ENCODE peak calls at places on chromosome 9, in six cellular contexts. F is uterus, S is prostate gland, Y is mammary epithelial cell, R is SJSA1, V is SJCRH30. C is an unnamed sample.

GRCh38 chr9:77763566-77763965 is 115.4 kb upstream of the GNA14 start:
- DNase-seq in F (no peak), V (no peak), S (no peak), R (no peak), Y (no peak), C (no peak)

GRCh38 chr9:69516353-69517322 is 155.5 kb downstream of the APBA1 start:
- DNase-seq in V (no peak), Y (no peak), F (no peak), R (no peak), S (no peak), C (no peak)

GRCh38 chr9:79651251-79651795 is 79.6 kb downstream of the TLE4 start:
- DNase-seq in F (no peak), R (no peak), Y (no peak), S (no peak), V (no peak), C (no peak)

GRCh38 chr9:116644099-116644688 is 42.9 kb upstream of the TRIM32 start:
- DNase-seq in R (no peak), Y (no peak), S (no peak), V (no peak), F (no peak), C (no peak)

GRCh38 chr9:125784286-125785049 is 37.3 kb downstream of the PBX3 start:
- DNase-seq in V (no peak), F (no peak), S (no peak), Y (peak; percentile 20), R (peak; percentile 67), C (no peak)

GRCh38 chr9:71604197-71605063 is 163.9 kb downstream of the CEMIP2 start:
- DNase-seq in V (peak; percentile 84), S (peak; percentile 69), F (peak; percentile 37), R (peak; percentile 70), Y (peak; percentile 45), C (peak; percentile 80)

GRCh38 chr9:136372561-136373299 is 739 bp downstream of the CARD9 start:
- DNase-seq in Y (peak; percentile 26), S (peak; percentile 54), F (peak; percentile 58), V (peak; percentile 90), R (peak; percentile 70), C (no peak)

GRCh38 chr9:131337131-131337848 is 47.8 kb downstream of the PLPP7 start:
- DNase-seq in F (no peak), R (no peak), S (no peak), V (no peak), Y (no peak), C (no peak)

DNA sequence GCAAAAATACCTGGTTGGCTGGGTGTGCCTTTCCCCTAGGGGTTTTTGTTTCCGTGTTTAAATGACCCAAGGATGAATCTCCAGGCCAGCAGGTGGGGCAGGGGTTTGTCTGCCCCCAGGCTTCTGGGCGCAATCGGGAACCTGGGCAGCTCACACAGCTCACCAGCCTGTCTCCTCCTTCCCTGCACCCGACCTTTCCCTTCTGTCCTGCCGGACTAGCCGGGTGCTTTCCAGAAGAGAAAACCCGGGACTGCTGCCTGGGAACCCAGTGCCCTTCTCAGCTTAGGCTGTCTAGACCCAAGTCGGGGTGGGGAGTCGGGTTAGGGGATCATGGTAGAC is 84.3 kb downstream of the DAB2IP start:
- DNase-seq in R (no peak), V (no peak), F (no peak), S (no peak), Y (peak; percentile 62), C (no peak)
- H3K4me1 ChIP-seq in R (no peaks in the 10 kb centered on the region), V (peaks cover 19% of the 10 kb centered on the region), F (peaks cover 6% of the 10 kb centered on the region), S (peaks cover 45% of the 10 kb centered on the region), Y (peaks cover 71% of the 10 kb centered on the region), C (peaks cover 89% of the 10 kb centered on the region)

GRCh38 chr9:73166453-73166852 is 14.8 kb downstream of the ANXA1 start:
- DNase-seq in R (no peak), V (no peak), S (no peak), Y (no peak), F (no peak), C (no peak)
- H3K4me1 ChIP-seq in R (no peaks in the 10 kb centered on the region), V (no peaks in the 10 kb centered on the region), S (no peaks in the 10 kb centered on the region), Y (no peaks in the 10 kb centered on the region), F (no peaks in the 10 kb centered on the region), C (no peaks in the 10 kb centered on the region)

GRCh38 chr9:82127993-82128710 is 139.6 kb downstream of the SPATA31D1 start:
- DNase-seq in F (no peak), Y (no peak), V (no peak), S (no peak), R (no peak), C (no peak)

GRCh38 chr9:82129708-82130107 is 141.1 kb downstream of the SPATA31D1 start:
- DNase-seq in F (no peak), Y (no peak), V (no peak), S (no peak), R (no peak), C (no peak)

DNA sequence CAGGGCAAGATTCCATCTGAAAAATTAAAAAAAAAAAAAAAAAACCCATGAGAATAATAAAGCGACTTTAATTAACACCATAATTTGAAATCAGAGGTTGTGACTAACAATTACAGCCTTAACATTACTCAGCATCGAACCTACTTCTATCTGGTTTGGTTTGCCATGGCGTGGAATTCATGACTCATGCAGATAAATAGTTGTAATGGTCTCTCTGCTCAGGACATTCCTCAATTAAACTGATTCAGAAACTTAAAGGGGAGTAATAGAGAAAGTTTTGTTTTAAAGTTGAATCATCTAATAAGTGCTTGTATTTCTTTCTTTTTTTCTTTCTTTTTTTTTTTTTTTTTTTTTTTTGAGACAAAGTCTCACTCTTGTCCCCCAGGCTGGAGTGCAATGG is 135.5 kb downstream of the SPATA31D1 start:
- DNase-seq in V (no peak), Y (peak; percentile 74), F (no peak), S (no peak), R (peak; percentile 42), C (no peak)
- H3K4me1 ChIP-seq in V (no peaks in the 10 kb centered on the region), Y (no peaks in the 10 kb centered on the region), F (no peaks in the 10 kb centered on the region), S (no peaks in the 10 kb centered on the region), R (peaks cover 7% of the 10 kb centered on the region), C (no peaks in the 10 kb centered on the region)

GRCh38 chr9:112760821-112761220 is 10.3 kb downstream of the SNX30 start:
- DNase-seq in R (no peak), Y (no peak), F (no peak), V (no peak), S (no peak), C (no peak)

GRCh38 chr9:112757300-112757883 is 6.8 kb downstream of the SNX30 start:
- DNase-seq in R (no peak), F (no peak), S (no peak), Y (no peak), V (no peak), C (no peak)

GRCh38 chr9:112755059-112755458 is 4.5 kb downstream of the SNX30 start:
- DNase-seq in F (no peak), V (no peak), R (no peak), S (no peak), Y (no peak), C (no peak)

GRCh38 chr9:112755675-112756074 is 5.1 kb downstream of the SNX30 start:
- DNase-seq in F (no peak), R (no peak), Y (no peak), S (no peak), V (no peak), C (peak; percentile 23)

DNA sequence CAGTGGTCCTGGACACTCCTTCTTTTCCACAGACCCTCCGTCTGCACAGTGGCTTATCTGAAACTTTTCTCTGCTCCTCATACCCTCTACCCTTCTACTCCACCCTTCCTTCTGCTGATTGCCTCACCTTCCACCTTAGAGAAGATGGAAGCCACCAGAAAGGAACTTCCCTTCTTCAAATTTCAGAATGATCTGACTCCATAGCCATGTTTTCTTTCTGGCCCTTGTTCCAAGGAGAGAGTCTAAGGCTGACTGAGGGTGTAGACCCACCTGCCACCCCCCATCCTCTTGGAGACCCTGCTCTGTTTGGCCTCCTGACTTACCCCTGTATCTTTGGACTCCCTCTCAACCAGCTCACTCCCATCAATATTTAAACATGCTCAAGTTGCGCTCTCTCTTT is 7.4 kb downstream of the SNX30 start:
- DNase-seq in V (no peak), F (no peak), R (no peak), Y (no peak), S (no peak), C (no peak)
- H3K4me1 ChIP-seq in V (no peaks in the 10 kb centered on the region), F (peaks cover 3% of the 10 kb centered on the region), R (peaks cover 41% of the 10 kb centered on the region), Y (peaks cover 33% of the 10 kb centered on the region), S (no peaks in the 10 kb centered on the region), C (peaks cover 14% of the 10 kb centered on the region)

C was measured in heart right ventricle.